ENCODE peak calls at places on chromosomes 1 and 21, in eight cellular contexts. R, C, T, M, W, J, V and Z are unnamed samples.

GRCh38 chr1:93807301-93807930 is 71.6 kb downstream of the DNTTIP2 start:
- DNase-seq in R (no peak), C (no peak), T (no peak), M (no peak), W (no peak), J (no peak), V (no peak), Z (no peak)

GRCh38 chr1:204478166-204478899 is 16.3 kb downstream of the PIK3C2B start:
- DNase-seq in R (no peak), C (no peak), T (peak; percentile 20), M (no peak), W (no peak), J (no peak), V (no peak), Z (no peak)

GRCh38 chr21:44958471-44959191 is 18.8 kb downstream of the SLX9 start:
- DNase-seq in R (no peak), C (no peak), T (no peak), M (no peak), W (no peak), J (no peak), V (peak; percentile 16), Z (peak; percentile 48)

GRCh38 chr1:61142726-61143500 is 60.6 kb downstream of the NFIA start:
- DNase-seq in R (peak; percentile 91), C (no peak), T (no peak), M (no peak), W (no peak), J (no peak), V (no peak), Z (no peak)

GRCh38 chr1:226719596-226720386 is 19.3 kb downstream of the ITPKB start:
- DNase-seq in R (no peak), C (no peak), T (no peak), M (no peak), W (no peak), J (no peak), V (no peak), Z (no peak)

GRCh38 chr1:77484926-77485325 is 197.5 kb downstream of the ZZZ3 start:
- DNase-seq in R (no peak), C (no peak), T (no peak), M (no peak), W (no peak), J (no peak), V (no peak), Z (no peak)

GRCh38 chr1:203175237-203176181 is at the start of gene MYBPH:
- DNase-seq in R (no peak), C (no peak), T (peak; percentile 39), M (no peak), W (no peak), J (no peak), V (peak; percentile 18), Z (no peak)

GRCh38 chr1:220906561-220907334 is 27.5 kb downstream of the HLX start:
- DNase-seq in R (no peak), C (no peak), T (no peak), M (no peak), W (peak; percentile 48), J (no peak), V (no peak), Z (no peak)

GRCh38 chr1:4700801-4701200 is 46.4 kb downstream of the AJAP1 start:
- DNase-seq in R (peak; percentile 70), C (no peak), T (no peak), M (no peak), W (no peak), J (no peak), V (peak; percentile 73), Z (peak; percentile 91)

GRCh38 chr1:162609306-162609705 is 23.0 kb upstream of the DDR2 start:
- DNase-seq in R (no peak), C (no peak), T (no peak), M (no peak), W (no peak), J (no peak), V (no peak), Z (no peak)

GRCh38 chr1:180881806-180882509 is 30.7 kb upstream of the KIAA1614 start:
- DNase-seq in R (peak; percentile 43), C (no peak), T (peak; percentile 86), M (no peak), W (peak; percentile 77), J (no peak), V (peak; percentile 67), Z (peak; percentile 43)

GRCh38 chr1:216183427-216183826 is 239.8 kb downstream of the USH2A start:
- DNase-seq in R (no peak), C (no peak), T (no peak), M (no peak), W (peak; percentile 36), J (no peak), V (no peak), Z (no peak)

GRCh38 chr21:42063206-42063577 is 7.9 kb upstream of the UMODL1 start:
- DNase-seq in R (peak; percentile 91), C (no peak), T (no peak), M (peak; percentile 36), W (no peak), J (peak; percentile 62), V (peak; percentile 29), Z (no peak)

GRCh38 chr1:54152696-54153095 is at the start of gene CDCP2:
- DNase-seq in R (no peak), C (no peak), T (no peak), M (no peak), W (no peak), J (no peak), V (no peak), Z (no peak)

GRCh38 chr1:56617141-56617540 is 28.0 kb upstream of the PRKAA2 start:
- DNase-seq in R (no peak), C (no peak), T (no peak), M (no peak), W (peak; percentile 34), J (no peak), V (no peak), Z (no peak)

GRCh38 chr1:55302972-55303371 is 87.8 kb upstream of the USP24 start:
- DNase-seq in R (no peak), C (no peak), T (no peak), M (no peak), W (no peak), J (no peak), V (no peak), Z (no peak)

GRCh38 chr21:28590026-28590425 is 402.7 kb downstream of the LTN1 start:
- DNase-seq in R (no peak), C (no peak), T (no peak), M (no peak), W (no peak), J (no peak), V (no peak), Z (no peak)

GRCh38 chr1:161506336-161507223 is 1.3 kb downstream of the FCGR2A start:
- DNase-seq in R (no peak), C (no peak), T (peak; percentile 69), M (no peak), W (peak; percentile 52), J (no peak), V (no peak), Z (no peak)

GRCh38 chr1:32525053-32525452 is 14.2 kb upstream of the ZBTB8A start:
- DNase-seq in R (no peak), C (no peak), T (no peak), M (peak; percentile 12), W (no peak), J (no peak), V (no peak), Z (no peak)

GRCh38 chr1:155061381-155062150 is 2.0 kb upstream of the EFNA4 start:
- DNase-seq in R (peak; percentile 73), C (peak; percentile 98), T (peak; percentile 76), M (peak; percentile 97), W (peak; percentile 93), J (peak; percentile 85), V (peak; percentile 77), Z (peak; percentile 61)

GRCh38 chr1:209199822-209200221 is 383.7 kb upstream of the CAMK1G start:
- DNase-seq in R (no peak), C (no peak), T (no peak), M (no peak), W (no peak), J (no peak), V (no peak), Z (no peak)

GRCh38 chr1:171167785-171168184 is 17.3 kb upstream of the FMO2 start:
- DNase-seq in R (no peak), C (no peak), T (no peak), M (no peak), W (no peak), J (no peak), V (no peak), Z (no peak)

GRCh38 chr1:81391100-81391828 is 409.5 kb upstream of the ADGRL2 start:
- DNase-seq in R (no peak), C (no peak), T (no peak), M (no peak), W (no peak), J (no peak), V (no peak), Z (no peak)

GRCh38 chr1:15064217-15064929 is 89.2 kb upstream of the TMEM51 start:
- DNase-seq in R (no peak), C (no peak), T (no peak), M (no peak), W (no peak), J (no peak), V (no peak), Z (no peak)